ENCODE peak calls at places on chromosomes 3 and 15, in ten cellular contexts. R is stimulated activated CD4-positive, alpha-beta T cell treated with anti-CD3 and anti-CD28 coated beads, TNF-alpha, amount 100 ng/mL, for 48 hours; N is amniotic stem cell; D is fibroblast of lung; G is NCI-H1694 treated with DMSO at 0.1 percent for 48 hours; S is WTC11; P is substantia nigra; H is glutamatergic neuron; F is astrocyte of the hippocampus; V is hypothalamus. U is an unnamed sample.

GRCh38 chr3:11509175-11510000 is 134.3 kb downstream of the VGLL4 start:
- DNase-seq in D (peak), P (no peak), H (peak), R (no peak), N (peak), S (peak), V (no peak), G (peak), F (peak), U (peak)

GRCh38 chr15:88385078-88385700 is 82.0 kb downstream of the MRPL46 start:
- DNase-seq in D (peak), P (no peak), S (no peak), N (peak), V (no peak), F (peak), G (no peak), H (no peak), R (no peak), U (no peak)

GRCh38 chr15:75130597-75131268 is 70.9 kb upstream of the C15orf39 start:
- DNase-seq in V (no peak), R (no peak), G (no peak), D (no peak), F (no peak), S (no peak), P (no peak), N (no peak), H (no peak), U (no peak)

GRCh38 chr3:193190387-193190786 is 50.6 kb upstream of the PLAAT1 start:
- DNase-seq in V (no peak), P (no peak), N (no peak), H (peak), F (peak), S (peak), G (peak), R (no peak), D (no peak), U (peak)

GRCh38 chr3:22045882-22046281 is 294.9 kb upstream of the ZNF385D start:
- DNase-seq in G (no peak), R (no peak), H (no peak), D (no peak), F (no peak), V (no peak), N (no peak), P (no peak), S (no peak), U (no peak)

GRCh38 chr3:129441782-129442181 is 1.8 kb downstream of the IFT122 start:
- DNase-seq in D (peak), V (peak), S (no peak), P (no peak), N (no peak), F (peak), G (peak), R (no peak), H (no peak), U (peak)

GRCh38 chr3:194281766-194282165 is 69.4 kb downstream of the CPN2 start:
- DNase-seq in F (no peak), R (no peak), V (no peak), N (no peak), S (peak), G (no peak), H (peak), P (no peak), D (no peak), U (no peak)

GRCh38 chr3:71442648-71443047 is 140.9 kb downstream of the FOXP1 start:
- DNase-seq in R (no peak), S (no peak), D (no peak), V (no peak), H (no peak), F (no peak), N (no peak), P (no peak), G (no peak), U (no peak)

GRCh38 chr3:53800041-53800440 is 46.2 kb downstream of the CHDH start:
- DNase-seq in N (no peak), P (no peak), V (no peak), R (no peak), G (no peak), D (no peak), S (no peak), H (no peak), F (no peak), U (no peak)

GRCh38 chr3:128426128-128426921 is 40.4 kb downstream of the DNAJB8 start:
- DNase-seq in R (peak), F (peak), P (no peak), H (peak), S (peak), G (no peak), N (no peak), V (peak), D (no peak), U (peak)

GRCh38 chr3:98705694-98706093 is 57.4 kb upstream of the ST3GAL6 start:
- DNase-seq in R (no peak), S (no peak), G (no peak), H (no peak), V (no peak), N (no peak), D (no peak), F (no peak), P (no peak), U (no peak)

GRCh38 chr15:89377842-89378698 is 43.4 kb upstream of the POLG start:
- DNase-seq in N (no peak), S (no peak), H (no peak), R (no peak), G (no peak), V (no peak), F (peak), D (no peak), P (no peak), U (no peak)

GRCh38 chr15:90160781-90161727 is 40.1 kb upstream of the SEMA4B start:
- DNase-seq in D (no peak), H (no peak), V (no peak), F (no peak), N (no peak), P (no peak), R (no peak), S (peak), G (no peak), U (no peak)

GRCh38 chr15:20357139-20358065 is 184.2 kb downstream of the GOLGA6L6 start:
- DNase-seq in R (no peak), S (peak), F (no peak), P (no peak), V (no peak), G (no peak), D (no peak), N (no peak), H (no peak), U (no peak)

GRCh38 chr3:186280737-186281136 is 81.3 kb downstream of the DGKG start:
- DNase-seq in S (no peak), G (no peak), P (no peak), F (no peak), H (no peak), R (no peak), D (no peak), N (no peak), V (no peak), U (no peak)

GRCh38 chr15:28929200-28929599 is 43.4 kb downstream of the APBA2 start:
- DNase-seq in N (no peak), V (no peak), R (no peak), S (no peak), P (no peak), G (peak), F (no peak), H (no peak), D (no peak), U (no peak)

GRCh38 chr15:100809151-100809550 is 70.5 kb upstream of the ALDH1A3 start:
- DNase-seq in V (no peak), D (no peak), S (no peak), P (no peak), N (no peak), R (no peak), G (no peak), H (no peak), F (peak), U (no peak)

GRCh38 chr15:71092056-71092600 is 23.1 kb upstream of the THSD4 start:
- DNase-seq in F (no peak), V (no peak), S (no peak), D (no peak), N (no peak), P (no peak), H (no peak), G (no peak), R (no peak), U (no peak)

GRCh38 chr3:48202691-48203090 is 14.5 kb upstream of the CDC25A start:
- DNase-seq in H (no peak), N (no peak), F (no peak), G (no peak), V (no peak), D (no peak), P (no peak), S (no peak), R (no peak), U (no peak)

GRCh38 chr3:161014997-161015749 is 90.0 kb downstream of the B3GALNT1 start:
- DNase-seq in F (no peak), N (no peak), G (peak), S (no peak), P (no peak), D (no peak), R (no peak), H (peak), V (no peak), U (no peak)

GRCh38 chr15:39300451-39301153 is 280.3 kb upstream of the THBS1 start:
- DNase-seq in R (no peak), H (no peak), F (peak), V (no peak), P (no peak), D (peak), S (no peak), G (no peak), N (peak), U (no peak)

GRCh38 chr3:142857056-142857455 is 31.8 kb downstream of the PCOLCE2 start:
- DNase-seq in P (no peak), H (peak), S (peak), V (peak), D (no peak), R (no peak), G (peak), F (peak), N (no peak), U (peak)

GRCh38 chr3:128727996-128728395 is 2.0 kb downstream of the RAB7A start:
- DNase-seq in R (no peak), N (no peak), V (no peak), H (no peak), D (no peak), S (no peak), P (no peak), G (no peak), F (peak), U (no peak)

GRCh38 chr3:57691411-57692133 is 1.3 kb downstream of the DENND6A start:
- DNase-seq in P (no peak), R (no peak), N (no peak), D (peak), G (no peak), F (no peak), V (no peak), S (no peak), H (no peak), U (no peak)

GRCh38 chr3:9897408-9898372 is 5.0 kb upstream of the IL17RE start:
- DNase-seq in V (no peak), H (no peak), R (no peak), N (no peak), S (no peak), F (peak), G (no peak), P (no peak), D (peak), U (no peak)

GRCh38 chr15:81950841-81951414 is 94.9 kb downstream of the MEX3B start:
- DNase-seq in R (no peak), H (no peak), P (no peak), V (no peak), N (peak), D (no peak), F (peak), S (no peak), G (no peak), U (no peak)

GRCh38 chr3:185632996-185633395 is 46.9 kb downstream of the SENP2 start:
- DNase-seq in P (no peak), F (no peak), H (no peak), N (no peak), R (no peak), S (no peak), G (no peak), V (no peak), D (no peak), U (no peak)

U was measured in BE2C.